ENCODE peak calls at places on chromosomes 12 and 14, in six cellular contexts. P, R, Y, M, Z and G are unnamed samples.

GRCh38 chr14:106021832-106022231 is 495.4 kb downstream of the TMEM121 start:
- DNase-seq in M (no peak), Y (no peak), P (no peak), Z (no peak), R (no peak), G (no peak)

GRCh38 chr14:89466460-89466859 is 49.4 kb upstream of the FOXN3 start:
- DNase-seq in P (no peak), Y (no peak), M (no peak), R (no peak), Z (no peak), G (no peak)

GRCh38 chr14:105169776-105170655 is 1.4 kb upstream of the JAG2 start:
- DNase-seq in Y (no peak), P (no peak), R (no peak), M (no peak), Z (no peak), G (peak)

GRCh38 chr12:90909069-90909676 is 45.8 kb downstream of the CCER1 start:
- DNase-seq in Z (no peak), R (no peak), M (peak), P (no peak), Y (no peak), G (no peak)

GRCh38 chr12:6167327-6168280 is 32.6 kb upstream of the CD9 start:
- DNase-seq in P (peak), Z (peak), R (peak), Y (no peak), M (peak), G (no peak)

GRCh38 chr12:46233985-46234384 is 34.9 kb downstream of the SLC38A1 start:
- DNase-seq in P (no peak), Y (no peak), R (no peak), Z (no peak), M (no peak), G (no peak)

GRCh38 chr12:63313139-63313538 is 162.1 kb upstream of the AVPR1A start:
- DNase-seq in Y (no peak), Z (no peak), P (no peak), M (no peak), R (no peak), G (no peak)

GRCh38 chr12:84136862-84137367 is 775.7 kb downstream of the SLC6A15 start:
- DNase-seq in R (no peak), M (peak), Z (no peak), P (no peak), Y (no peak), G (no peak)

GRCh38 chr12:113007166-113007565 is 28.8 kb downstream of the OAS2 start:
- DNase-seq in Z (no peak), R (peak), M (peak), P (no peak), Y (no peak), G (no peak)

GRCh38 chr14:70640938-70641547 is 673 bp upstream of the TTC9 start:
- DNase-seq in P (peak), R (no peak), Z (no peak), M (peak), Y (no peak), G (peak)

GRCh38 chr12:15636060-15636890 is 152.9 kb downstream of the EPS8 start:
- DNase-seq in Y (no peak), M (peak), Z (no peak), R (no peak), P (no peak), G (no peak)

GRCh38 chr12:108386704-108387360 is 47.7 kb upstream of the CMKLR1 start:
- DNase-seq in P (no peak), R (no peak), M (peak), Z (no peak), Y (no peak), G (no peak)

GRCh38 chr14:31154956-31155355 is 52.6 kb downstream of the HECTD1 start:
- DNase-seq in Z (no peak), M (peak), P (no peak), R (no peak), Y (no peak), G (no peak)

GRCh38 chr12:96201272-96202227 is 7.4 kb downstream of the ELK3 start:
- DNase-seq in M (no peak), P (no peak), Y (no peak), Z (no peak), R (no peak), G (no peak)

GRCh38 chr12:77031745-77032144 is 33.6 kb downstream of the E2F7 start:
- DNase-seq in R (peak), M (peak), Z (no peak), Y (no peak), P (no peak), G (no peak)

GRCh38 chr12:62279058-62279457 is 18.9 kb downstream of the USP15 start:
- DNase-seq in Z (no peak), M (no peak), Y (no peak), R (no peak), P (no peak), G (no peak)

GRCh38 chr14:94505206-94505605 is 4.1 kb downstream of the SERPINA12 start:
- DNase-seq in Y (no peak), R (no peak), P (no peak), M (no peak), Z (no peak), G (no peak)

GRCh38 chr14:75184447-75184846 is 8.0 kb upstream of the TMED10 start:
- DNase-seq in Z (no peak), Y (no peak), P (no peak), R (no peak), M (peak), G (no peak)

GRCh38 chr12:132610896-132611602 is 667 bp upstream of the LRCOL1 start:
- DNase-seq in P (no peak), Y (no peak), R (no peak), Z (no peak), M (no peak), G (no peak)

GRCh38 chr12:50520808-50521207 is 16.0 kb downstream of the DIP2B start:
- DNase-seq in M (no peak), R (no peak), Y (no peak), Z (no peak), P (no peak), G (no peak)

GRCh38 chr14:37623552-37623951 is 28.1 kb downstream of the TTC6 start:
- DNase-seq in Z (no peak), Y (peak), P (no peak), M (peak), R (peak), G (no peak)

GRCh38 chr12:32893458-32893857 is 3.1 kb downstream of the PKP2 start:
- DNase-seq in R (no peak), P (no peak), M (no peak), Z (no peak), Y (no peak), G (no peak)

GRCh38 chr12:102169922-102170698 is 27.5 kb downstream of the PMCH start:
- DNase-seq in Z (no peak), Y (peak), M (peak), P (no peak), R (no peak), G (no peak)

GRCh38 chr14:60328588-60328987 is 79.6 kb downstream of the PPM1A start:
- DNase-seq in R (no peak), Z (no peak), P (no peak), Y (no peak), M (no peak), G (no peak)

GRCh38 chr12:52145228-52145940 is 46.4 kb downstream of the KRT80 start:
- DNase-seq in Y (no peak), Z (no peak), M (no peak), P (no peak), R (no peak), G (no peak)

GRCh38 chr12:124603910-124604775 is 36.7 kb upstream of the NCOR2 start:
- DNase-seq in Y (no peak), R (no peak), Z (no peak), P (no peak), M (no peak), G (no peak)

GRCh38 chr12:29709056-29709455 is 74.7 kb downstream of the TMTC1 start:
- DNase-seq in Z (no peak), M (peak), P (no peak), Y (no peak), R (no peak), G (no peak)

GRCh38 chr14:57970594-57970993 is 104.7 kb upstream of the SLC35F4 start:
- DNase-seq in Z (no peak), Y (no peak), R (no peak), P (no peak), M (no peak), G (no peak)

GRCh38 chr12:608921-609320 is 54.3 kb downstream of the NINJ2 start:
- DNase-seq in M (no peak), P (no peak), R (no peak), Y (no peak), Z (no peak), G (no peak)

GRCh38 chr12:96120359-96121100 is 73.6 kb upstream of the ELK3 start:
- DNase-seq in M (no peak), Y (no peak), Z (peak), R (no peak), P (no peak), G (no peak)

GRCh38 chr12:67193705-67194104 is 75.5 kb upstream of the CAND1 start:
- DNase-seq in M (peak), R (peak), Y (peak), Z (no peak), P (no peak), G (no peak)

GRCh38 chr12:22729431-22729830 is 104.5 kb downstream of the ETNK1 start:
- DNase-seq in R (no peak), M (no peak), P (no peak), Z (no peak), Y (no peak), G (no peak)

GRCh38 chr12:128449146-128449894 is 182.3 kb downstream of the TMEM132C start:
- DNase-seq in R (no peak), M (no peak), Z (no peak), P (no peak), Y (no peak), G (no peak)

GRCh38 chr12:63897931-63898330 is 53.4 kb downstream of the SRGAP1 start:
- DNase-seq in Z (no peak), R (no peak), M (no peak), P (no peak), Y (no peak), G (no peak)

GRCh38 chr14:83940253-83940652 is 1589.7 kb upstream of the FLRT2 start:
- DNase-seq in Y (no peak), Z (no peak), P (no peak), M (no peak), R (no peak), G (no peak)

GRCh38 chr12:4027412-4027811 is 154.2 kb upstream of the PARP11 start:
- DNase-seq in Z (no peak), P (peak), R (no peak), Y (no peak), M (no peak), G (peak)

GRCh38 chr12:98653866-98654493 is 8.9 kb downstream of the APAF1 start:
- DNase-seq in Z (no peak), R (no peak), Y (no peak), P (no peak), M (peak), G (no peak)